ENCODE peak calls at places on chromosomes 13 and 19, in five cellular contexts. D is stimulated activated CD4-positive, alpha-beta T cell treated with anti-CD3 and anti-CD28 coated beads, Interleukin-4, amount 100 ng/mL, for 24 hours; U is PC-9; R is left lung; Z is stimulated activated CD8-positive, alpha-beta memory T cell treated with anti-CD3 and anti-CD28 coated beads, Interleukin-2, amount 100 ng/mL, for 48 hours. L is an unnamed sample.

GRCh38 chr19:55189424-55189823 is 9.3 kb upstream of the SYT5 start:
- DNase-seq in D (no peak), U (peak), R (no peak), Z (no peak), L (no peak)

GRCh38 chr19:12985049-12985776 is 10.1 kb upstream of the NFIX start:
- DNase-seq in D (no peak), U (peak), R (no peak), Z (no peak), L (no peak)

GRCh38 chr13:39913928-39914327 is 258.5 kb downstream of the COG6 start:
- DNase-seq in D (no peak), U (no peak), R (no peak), Z (no peak), L (no peak)

GRCh38 chr19:814108-815078 is 7.4 kb downstream of the PLPPR3 start:
- DNase-seq in D (no peak), U (no peak), R (no peak), Z (no peak), L (no peak)

GRCh38 chr19:17347361-17347760 is 10.0 kb downstream of the GTPBP3 start:
- DNase-seq in D (no peak), U (no peak), R (no peak), Z (no peak), L (no peak)

GRCh38 chr19:10000171-10000826 is 10.0 kb downstream of the COL5A3 start:
- DNase-seq in D (peak), U (peak), R (peak), Z (peak), L (peak)

GRCh38 chr19:29690842-29691241 is 24.2 kb downstream of the C19orf12 start:
- DNase-seq in D (peak), U (peak), R (no peak), Z (no peak), L (peak)

GRCh38 chr13:31201341-31202024 is 1.7 kb downstream of the B3GLCT start:
- DNase-seq in D (no peak), U (no peak), R (no peak), Z (no peak), L (no peak)

GRCh38 chr13:21661097-21661496 is 9.8 kb upstream of the FGF9 start:
- DNase-seq in D (no peak), U (no peak), R (no peak), Z (no peak), L (no peak)

GRCh38 chr19:13723206-13723605 is 41.1 kb upstream of the MRI1 start:
- DNase-seq in D (no peak), U (no peak), R (no peak), Z (no peak), L (no peak)

GRCh38 chr19:19292607-19293006 is 19.5 kb upstream of the TM6SF2 start:
- DNase-seq in D (no peak), U (no peak), R (no peak), Z (no peak), L (no peak)

GRCh38 chr13:108786578-108787100 is 157.2 kb downstream of the MYO16 start:
- DNase-seq in D (no peak), U (no peak), R (no peak), Z (no peak), L (no peak)

GRCh38 chr13:20121154-20121515 is 39.7 kb downstream of the GJA3 start:
- DNase-seq in D (no peak), U (peak), R (no peak), Z (no peak), L (no peak)